ENCODE peak calls at places on chromosomes 13 and 19, in eight cellular contexts. One of them, this sample, is unnamed.

GRCh38 chr13:26042781-26043180 is 9.0 kb downstream of the SHISA2 start:
- DNase-seq in pancreas: no peak
- DNase-seq in gastrocnemius medialis: no peak
- DNase-seq in IMR-90: no peak
- DNase-seq in brain microvascular endothelial cell: no peak
- DNase-seq in AG09309: no peak
- DNase-seq in neural progenitor cell: no peak
- DNase-seq in fibroblast of lung: no peak
- DNase-seq in this sample: no peak

GRCh38 chr13:83153833-83154232 is 728.4 kb downstream of the SLITRK1 start:
- DNase-seq in gastrocnemius medialis: no peak
- DNase-seq in AG09309: no peak
- DNase-seq in pancreas: no peak
- DNase-seq in fibroblast of lung: no peak
- DNase-seq in IMR-90: no peak
- DNase-seq in brain microvascular endothelial cell: no peak
- DNase-seq in neural progenitor cell: no peak
- DNase-seq in this sample: no peak

GRCh38 chr13:113996081-113996911 is 22.4 kb upstream of the C13orf46 start:
- DNase-seq in gastrocnemius medialis: no peak
- DNase-seq in AG09309: no peak
- DNase-seq in IMR-90: no peak
- DNase-seq in pancreas: peak; percentile 23
- DNase-seq in brain microvascular endothelial cell: no peak
- DNase-seq in fibroblast of lung: no peak
- DNase-seq in neural progenitor cell: no peak
- DNase-seq in this sample: no peak

GRCh38 chr13:45807520-45808099 is 43.9 kb downstream of the SIAH3 start:
- DNase-seq in gastrocnemius medialis: no peak
- DNase-seq in neural progenitor cell: peak; percentile 62
- DNase-seq in IMR-90: peak; percentile 17
- DNase-seq in brain microvascular endothelial cell: peak; percentile 44
- DNase-seq in fibroblast of lung: peak; percentile 62
- DNase-seq in pancreas: no peak
- DNase-seq in AG09309: peak; percentile 1
- DNase-seq in this sample: peak; percentile 46

GRCh38 chr13:96080676-96081075 is 9.2 kb upstream of the HS6ST3 start:
- DNase-seq in neural progenitor cell: no peak
- DNase-seq in pancreas: no peak
- DNase-seq in brain microvascular endothelial cell: no peak
- DNase-seq in AG09309: no peak
- DNase-seq in gastrocnemius medialis: no peak
- DNase-seq in IMR-90: no peak
- DNase-seq in fibroblast of lung: no peak
- DNase-seq in this sample: no peak

GRCh38 chr19:42468273-42468796 is 25.6 kb upstream of the CXCL17 start:
- DNase-seq in IMR-90: peak; percentile 62
- DNase-seq in neural progenitor cell: no peak
- DNase-seq in pancreas: no peak
- DNase-seq in brain microvascular endothelial cell: peak; percentile 69
- DNase-seq in fibroblast of lung: peak; percentile 57
- DNase-seq in gastrocnemius medialis: no peak
- DNase-seq in AG09309: peak; percentile 49
- DNase-seq in this sample: peak; percentile 66

GRCh38 chr13:88085036-88085435 is 413.9 kb downstream of the SLITRK5 start:
- DNase-seq in IMR-90: no peak
- DNase-seq in fibroblast of lung: peak; percentile 2
- DNase-seq in neural progenitor cell: no peak
- DNase-seq in gastrocnemius medialis: no peak
- DNase-seq in pancreas: no peak
- DNase-seq in brain microvascular endothelial cell: no peak
- DNase-seq in AG09309: no peak
- DNase-seq in this sample: no peak

GRCh38 chr19:6543866-6544347 is 13.1 kb downstream of the TNFSF9 start:
- DNase-seq in neural progenitor cell: no peak
- DNase-seq in brain microvascular endothelial cell: no peak
- DNase-seq in pancreas: no peak
- DNase-seq in gastrocnemius medialis: no peak
- DNase-seq in IMR-90: no peak
- DNase-seq in fibroblast of lung: no peak
- DNase-seq in AG09309: no peak
- DNase-seq in this sample: no peak

GRCh38 chr13:114068723-114069322 is 63.6 kb downstream of the RASA3 start:
- DNase-seq in fibroblast of lung: peak; percentile 81
- DNase-seq in brain microvascular endothelial cell: no peak
- DNase-seq in pancreas: no peak
- DNase-seq in neural progenitor cell: no peak
- DNase-seq in gastrocnemius medialis: no peak
- DNase-seq in IMR-90: peak; percentile 77
- DNase-seq in AG09309: no peak
- DNase-seq in this sample: peak; percentile 88

GRCh38 chr13:107387525-107387924 is 819.6 kb upstream of the ARGLU1 start:
- DNase-seq in AG09309: no peak
- DNase-seq in fibroblast of lung: no peak
- DNase-seq in neural progenitor cell: no peak
- DNase-seq in pancreas: no peak
- DNase-seq in brain microvascular endothelial cell: no peak
- DNase-seq in gastrocnemius medialis: no peak
- DNase-seq in IMR-90: no peak
- DNase-seq in this sample: no peak

GRCh38 chr13:29849071-29849541 is 1.3 kb downstream of the UBL3 start:
- DNase-seq in neural progenitor cell: peak; percentile 23
- DNase-seq in fibroblast of lung: peak; percentile 36
- DNase-seq in brain microvascular endothelial cell: peak; percentile 17
- DNase-seq in pancreas: no peak
- DNase-seq in IMR-90: peak; percentile 22
- DNase-seq in gastrocnemius medialis: no peak
- DNase-seq in AG09309: no peak
- DNase-seq in this sample: peak; percentile 40

GRCh38 chr13:110006304-110006703 is 219.9 kb upstream of the IRS2 start:
- DNase-seq in AG09309: no peak
- DNase-seq in neural progenitor cell: no peak
- DNase-seq in IMR-90: peak; percentile 32
- DNase-seq in gastrocnemius medialis: peak; percentile 51
- DNase-seq in pancreas: no peak
- DNase-seq in fibroblast of lung: no peak
- DNase-seq in brain microvascular endothelial cell: no peak
- DNase-seq in this sample: peak; percentile 46

GRCh38 chr19:49067554-49067953 is 2.9 kb upstream of the NTF4 start:
- DNase-seq in neural progenitor cell: no peak
- DNase-seq in IMR-90: no peak
- DNase-seq in pancreas: no peak
- DNase-seq in brain microvascular endothelial cell: no peak
- DNase-seq in AG09309: no peak
- DNase-seq in fibroblast of lung: no peak
- DNase-seq in gastrocnemius medialis: no peak
- DNase-seq in this sample: no peak

GRCh38 chr19:49061445-49061844 is 3.2 kb downstream of the NTF4 start:
- DNase-seq in pancreas: no peak
- DNase-seq in brain microvascular endothelial cell: no peak
- DNase-seq in IMR-90: no peak
- DNase-seq in fibroblast of lung: no peak
- DNase-seq in AG09309: no peak
- DNase-seq in gastrocnemius medialis: no peak
- DNase-seq in neural progenitor cell: no peak
- DNase-seq in this sample: no peak

GRCh38 chr19:49064029-49064629 is 489 bp downstream of the NTF4 start:
- DNase-seq in fibroblast of lung: no peak
- DNase-seq in IMR-90: no peak
- DNase-seq in gastrocnemius medialis: no peak
- DNase-seq in neural progenitor cell: peak; percentile 20
- DNase-seq in AG09309: no peak
- DNase-seq in brain microvascular endothelial cell: no peak
- DNase-seq in pancreas: no peak
- DNase-seq in this sample: no peak

GRCh38 chr19:49065905-49066512 is 1.4 kb upstream of the NTF4 start:
- DNase-seq in gastrocnemius medialis: peak; percentile 68
- DNase-seq in pancreas: no peak
- DNase-seq in brain microvascular endothelial cell: no peak
- DNase-seq in fibroblast of lung: no peak
- DNase-seq in IMR-90: no peak
- DNase-seq in neural progenitor cell: no peak
- DNase-seq in AG09309: no peak
- DNase-seq in this sample: no peak

DNA sequence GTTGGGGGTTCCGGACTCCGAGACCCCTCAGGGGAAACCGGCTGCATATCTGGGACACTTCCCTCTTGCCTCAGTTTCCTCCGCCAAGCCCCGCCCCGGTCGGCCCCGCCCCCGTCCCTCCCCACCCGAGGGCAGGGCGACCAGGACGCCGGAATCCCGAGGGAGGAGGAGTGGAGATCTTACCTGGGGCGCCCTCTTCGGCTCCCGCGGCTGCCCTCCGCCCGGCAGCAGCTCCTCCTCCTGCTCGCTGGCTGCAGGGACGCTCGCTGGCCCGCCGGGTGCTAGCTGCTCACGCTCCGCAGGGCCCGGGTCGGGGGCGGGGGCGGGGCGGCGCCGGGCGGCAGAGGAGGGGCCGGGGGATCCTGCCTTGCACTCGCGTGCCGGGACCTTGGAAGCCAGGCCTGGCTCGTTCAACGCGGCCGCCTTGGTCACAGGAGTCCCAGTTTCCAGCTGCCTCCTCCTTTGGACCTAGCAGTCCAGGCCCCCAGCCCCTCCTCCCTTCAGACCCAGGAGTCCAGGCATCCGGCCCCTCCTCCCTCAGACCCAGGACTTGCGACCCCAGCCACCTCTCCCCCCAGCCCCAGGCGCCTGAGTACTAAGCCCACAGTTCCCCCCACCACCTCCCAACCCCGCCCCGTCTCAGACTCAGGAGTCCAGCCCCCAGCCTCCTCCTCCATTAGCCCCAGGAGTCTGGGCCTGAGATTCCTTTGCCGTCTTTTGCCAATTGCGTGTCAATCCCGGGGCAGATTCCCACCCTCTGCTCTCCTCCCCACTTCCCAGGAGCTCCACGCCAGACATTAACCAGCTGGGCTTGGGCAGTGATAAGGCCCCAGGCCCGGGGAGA is at the start of gene NTF4:
- DNase-seq in neural progenitor cell: peak; percentile 88
- DNase-seq in gastrocnemius medialis: no peak
- DNase-seq in fibroblast of lung: no peak
- DNase-seq in brain microvascular endothelial cell: no peak
- DNase-seq in pancreas: peak; percentile 51
- DNase-seq in AG09309: no peak
- DNase-seq in IMR-90: no peak
- DNase-seq in this sample: no peak
- H3K4me3 ChIP-seq in neural progenitor cell: peak within 1 kb of the TSS; percentile 38
- H3K4me3 ChIP-seq in gastrocnemius medialis: peak within 1 kb of the TSS; percentile 33
- H3K4me3 ChIP-seq in fibroblast of lung: no peak within 1 kb of the TSS
- H3K4me3 ChIP-seq in brain microvascular endothelial cell: peak within 1 kb of the TSS; percentile 29
- H3K4me3 ChIP-seq in pancreas: peak within 1 kb of the TSS; percentile 22
- H3K4me3 ChIP-seq in AG09309: peak within 1 kb of the TSS; percentile 1
- H3K4me3 ChIP-seq in IMR-90: peak within 1 kb of the TSS; percentile 19
- H3K4me3 ChIP-seq in this sample: peak within 1 kb of the TSS; percentile 48

GRCh38 chr13:43805071-43805468 is 18.3 kb upstream of the ENOX1 start:
- DNase-seq in gastrocnemius medialis: no peak
- DNase-seq in brain microvascular endothelial cell: peak; percentile 93
- DNase-seq in pancreas: no peak
- DNase-seq in AG09309: no peak
- DNase-seq in fibroblast of lung: peak; percentile 64
- DNase-seq in neural progenitor cell: no peak
- DNase-seq in IMR-90: peak; percentile 96
- DNase-seq in this sample: peak; percentile 82
- H3K4me3 ChIP-seq in gastrocnemius medialis: no peak overlapping the region
- H3K4me3 ChIP-seq in brain microvascular endothelial cell: peak overlapping the region; percentile 20
- H3K4me3 ChIP-seq in pancreas: no peak overlapping the region
- H3K4me3 ChIP-seq in AG09309: peak overlapping the region; percentile 9
- H3K4me3 ChIP-seq in fibroblast of lung: peak overlapping the region; percentile 31
- H3K4me3 ChIP-seq in neural progenitor cell: no peak overlapping the region
- H3K4me3 ChIP-seq in IMR-90: peak overlapping the region; percentile 3
- H3K4me3 ChIP-seq in this sample: peak overlapping the region; percentile 11

GRCh38 chr19:45994989-45995714 is at the start of gene CCDC61:
- DNase-seq in IMR-90: peak; percentile 99
- DNase-seq in neural progenitor cell: peak; percentile 100
- DNase-seq in brain microvascular endothelial cell: peak; percentile 99
- DNase-seq in fibroblast of lung: peak; percentile 100
- DNase-seq in AG09309: peak; percentile 98
- DNase-seq in gastrocnemius medialis: peak; percentile 98
- DNase-seq in pancreas: peak; percentile 94
- DNase-seq in this sample: peak; percentile 100

GRCh38 chr19:45990113-45990728 is 5.0 kb upstream of the CCDC61 start:
- DNase-seq in brain microvascular endothelial cell: no peak
- DNase-seq in neural progenitor cell: no peak
- DNase-seq in fibroblast of lung: no peak
- DNase-seq in gastrocnemius medialis: no peak
- DNase-seq in AG09309: no peak
- DNase-seq in IMR-90: no peak
- DNase-seq in pancreas: no peak
- DNase-seq in this sample: peak; percentile 27

GRCh38 chr19:45996933-45997332 is 1.7 kb downstream of the CCDC61 start:
- DNase-seq in pancreas: no peak
- DNase-seq in fibroblast of lung: no peak
- DNase-seq in neural progenitor cell: no peak
- DNase-seq in IMR-90: no peak
- DNase-seq in brain microvascular endothelial cell: no peak
- DNase-seq in gastrocnemius medialis: no peak
- DNase-seq in AG09309: no peak
- DNase-seq in this sample: no peak

GRCh38 chr19:45995715-45996385 is 583 bp downstream of the CCDC61 start:
- DNase-seq in IMR-90: peak; percentile 67
- DNase-seq in pancreas: no peak
- DNase-seq in AG09309: no peak
- DNase-seq in gastrocnemius medialis: no peak
- DNase-seq in neural progenitor cell: no peak
- DNase-seq in brain microvascular endothelial cell: peak; percentile 23
- DNase-seq in fibroblast of lung: no peak
- DNase-seq in this sample: peak; percentile 64

GRCh38 chr19:45994456-45994988 is 745 bp upstream of the CCDC61 start:
- DNase-seq in brain microvascular endothelial cell: no peak
- DNase-seq in AG09309: no peak
- DNase-seq in gastrocnemius medialis: no peak
- DNase-seq in neural progenitor cell: no peak
- DNase-seq in pancreas: no peak
- DNase-seq in IMR-90: no peak
- DNase-seq in fibroblast of lung: peak; percentile 34
- DNase-seq in this sample: no peak
- H3K4me3 ChIP-seq in brain microvascular endothelial cell: peak overlapping the region; percentile 65
- H3K4me3 ChIP-seq in AG09309: peak overlapping the region; percentile 40
- H3K4me3 ChIP-seq in gastrocnemius medialis: peak overlapping the region; percentile 93
- H3K4me3 ChIP-seq in neural progenitor cell: peak overlapping the region; percentile 51
- H3K4me3 ChIP-seq in pancreas: peak overlapping the region; percentile 44
- H3K4me3 ChIP-seq in IMR-90: peak overlapping the region; percentile 51
- H3K4me3 ChIP-seq in fibroblast of lung: peak overlapping the region; percentile 73
- H3K4me3 ChIP-seq in this sample: peak overlapping the region; percentile 79

DNA sequence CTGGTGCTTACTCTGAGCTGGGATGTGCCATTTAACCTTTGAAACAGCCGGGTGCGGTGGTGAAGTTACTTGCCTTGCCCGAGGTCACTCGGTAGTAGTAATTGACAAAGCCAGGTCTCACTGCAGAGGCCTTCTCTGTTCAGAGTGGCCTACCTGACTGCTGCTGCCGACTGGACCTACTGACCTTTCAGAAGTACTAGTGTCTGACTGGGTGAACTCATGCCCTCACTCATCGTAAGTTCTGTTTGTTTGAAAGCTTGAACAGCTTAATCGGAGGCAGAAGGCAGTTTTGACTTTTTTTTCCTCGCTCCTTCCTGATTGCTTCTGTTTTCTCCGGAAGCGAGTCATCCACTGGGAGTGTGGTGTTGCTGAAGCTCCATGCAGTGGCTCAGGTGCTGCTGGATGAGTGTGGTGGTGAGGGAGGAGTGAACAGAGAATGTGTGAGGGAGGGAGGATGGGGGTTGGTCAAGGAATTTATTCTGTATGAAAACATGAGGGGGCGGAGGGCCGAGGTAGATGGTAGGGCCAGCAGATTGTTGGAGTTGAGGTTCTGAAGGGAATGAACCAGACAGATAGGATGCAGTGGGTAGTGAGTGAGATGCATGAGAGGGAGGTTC is 2.7 kb downstream of the SPINT2 start:
- DNase-seq in IMR-90: peak; percentile 78
- DNase-seq in brain microvascular endothelial cell: peak; percentile 47
- DNase-seq in fibroblast of lung: peak; percentile 42
- DNase-seq in neural progenitor cell: no peak
- DNase-seq in gastrocnemius medialis: no peak
- DNase-seq in pancreas: no peak
- DNase-seq in AG09309: no peak
- DNase-seq in this sample: peak; percentile 37
- H3K4me3 ChIP-seq in IMR-90: no peak overlapping the region
- H3K4me3 ChIP-seq in brain microvascular endothelial cell: no peak overlapping the region
- H3K4me3 ChIP-seq in fibroblast of lung: no peak overlapping the region
- H3K4me3 ChIP-seq in neural progenitor cell: no peak overlapping the region
- H3K4me3 ChIP-seq in gastrocnemius medialis: no peak overlapping the region
- H3K4me3 ChIP-seq in pancreas: peak overlapping the region; percentile 65
- H3K4me3 ChIP-seq in AG09309: no peak overlapping the region
- H3K4me3 ChIP-seq in this sample: no peak overlapping the region

This sample was measured in fibroblast of the aortic adventitia.